ENCODE peak calls at places on chromosomes 11 and 22, in four cellular contexts. R is activated naive CD4-positive, alpha-beta T cell; V is GM23338; J is WTC11. D is an unnamed sample.

GRCh38 chr11:17263803-17264202 is 12.7 kb upstream of the NUCB2 start:
- DNase-seq in R (no peak), V (no peak), J (no peak), D (no peak)

GRCh38 chr11:7579226-7579825 is 65.5 kb downstream of the PPFIBP2 start:
- DNase-seq in R (no peak), V (no peak), J (no peak), D (no peak)

GRCh38 chr11:63557548-63557947 is 5.6 kb downstream of the PLAAT2 start:
- DNase-seq in R (no peak), V (no peak), J (no peak), D (no peak)

GRCh38 chr11:86291466-86292262 is 10.4 kb upstream of the HIKESHI start:
- DNase-seq in R (peak; percentile 18), V (peak; percentile 85), J (peak; percentile 60), D (no peak)

GRCh38 chr11:26947904-26948639 is 45.8 kb upstream of the FIBIN start:
- DNase-seq in R (no peak), V (no peak), J (no peak), D (no peak)

GRCh38 chr22:27397948-27398330 is 403.6 kb downstream of the MN1 start:
- DNase-seq in R (no peak), V (no peak), J (no peak), D (no peak)

GRCh38 chr22:45629469-45630089 is 42.1 kb upstream of the ATXN10 start:
- DNase-seq in R (no peak), V (peak; percentile 74), J (no peak), D (no peak)

GRCh38 chr11:30017467-30017895 is 651 bp upstream of the KCNA4 start:
- DNase-seq in R (no peak), V (peak; percentile 50), J (peak; percentile 29), D (no peak)

GRCh38 chr22:22343603-22344276 is 99.2 kb downstream of the VPREB1 start:
- DNase-seq in R (no peak), V (no peak), J (no peak), D (no peak)

GRCh38 chr11:36774603-36775002 is 176.6 kb upstream of the RAG2 start:
- DNase-seq in R (no peak), V (no peak), J (no peak), D (no peak)

D was measured in omental fat pad.